ENCODE peak calls at places on chromosomes 7 and 10, in ten cellular contexts. U is hepatocyte; W is CD8-positive, alpha-beta T cell; T is neural progenitor cell; L is left ventricle myocardium inferior; V is psoas muscle; P is upper lobe of right lung; K is A673; M is colonic mucosa; B is lower lobe of right lung. E is an unnamed sample. For H3K4me1, the result is how much of the 10 kb centered on the place peaks cover.

GRCh38 chr7:475951-476441 is 43.6 kb downstream of the PDGFA start:
- DNase-seq in U (no peak), W (no peak), T (no peak), L (no peak), V (peak), P (peak), K (no peak), M (no peak), B (no peak), E (peak)

GRCh38 chr10:7121154-7121797 is 289.6 kb downstream of the SFMBT2 start:
- DNase-seq in U (peak), W (peak), T (peak), L (peak), V (no peak), P (peak), K (peak), M (peak), B (peak), E (no peak)

GRCh38 chr7:151083071-151083823 is at the start of gene TMUB1:
- DNase-seq in U (peak), W (peak), T (peak), L (peak), V (peak), P (peak), K (peak), M (peak), B (peak), E (peak)

GRCh38 chr10:27625452-27626345 is 119.9 kb downstream of the MKX start:
- DNase-seq in U (no peak), W (no peak), T (peak), L (no peak), V (no peak), P (no peak), K (no peak), M (no peak), B (no peak), E (no peak)

GRCh38 chr10:58334817-58335305 is at the start of gene UBE2D1:
- DNase-seq in U (peak), W (peak), T (peak), L (peak), V (peak), P (peak), K (peak), M (peak), B (peak), E (peak)

GRCh38 chr10:17833656-17834055 is 24.5 kb downstream of the MRC1 start:
- DNase-seq in U (no peak), W (no peak), T (no peak), L (no peak), V (no peak), P (no peak), K (no peak), M (no peak), B (no peak), E (no peak)

GRCh38 chr10:50512214-50512595 is 111.6 kb downstream of the SGMS1 start:
- DNase-seq in U (no peak), W (no peak), T (no peak), L (no peak), V (no peak), P (no peak), K (no peak), M (no peak), B (no peak), E (no peak)

GRCh38 chr10:101110856-101111523 is 20.1 kb upstream of the TLX1 start:
- DNase-seq in U (no peak), W (no peak), T (no peak), L (no peak), V (peak), P (no peak), K (no peak), M (no peak), B (no peak), E (no peak)

GRCh38 chr10:43318456-43318855 is 51.6 kb upstream of the RASGEF1A start:
- DNase-seq in U (no peak), W (no peak), T (no peak), L (no peak), V (no peak), P (no peak), K (no peak), M (no peak), B (no peak), E (no peak)

GRCh38 chr10:86899128-86899527 is 58.3 kb downstream of the MMRN2 start:
- DNase-seq in U (no peak), W (no peak), T (peak), L (no peak), V (no peak), P (no peak), K (peak), M (no peak), B (no peak), E (no peak)

GRCh38 chr7:155456772-155457543 is 971 bp upstream of the EN2 start:
- DNase-seq in U (peak), W (no peak), T (peak), L (peak), V (peak), P (peak), K (peak), M (peak), B (no peak), E (peak)

GRCh38 chr7:155255071-155255470 is 42.6 kb upstream of the INSIG1 start:
- DNase-seq in U (no peak), W (no peak), T (no peak), L (no peak), V (no peak), P (no peak), K (no peak), M (no peak), B (no peak), E (no peak)

GRCh38 chr10:42738669-42739068 is 43.9 kb upstream of the BMS1 start:
- DNase-seq in U (no peak), W (no peak), T (no peak), L (no peak), V (no peak), P (no peak), K (no peak), M (no peak), B (no peak), E (no peak)

GRCh38 chr10:42970451-42971250 is 106.2 kb upstream of the RET start:
- DNase-seq in U (no peak), W (no peak), T (no peak), L (no peak), V (peak), P (peak), K (no peak), M (peak), B (peak), E (peak)

GRCh38 chr7:138848056-138848975 is 50.3 kb upstream of the ATP6V0A4 start:
- DNase-seq in U (no peak), W (no peak), T (no peak), L (no peak), V (no peak), P (no peak), K (no peak), M (no peak), B (no peak), E (no peak)

GRCh38 chr10:132861884-132862461 is 76.0 kb upstream of the NKX6-2 start:
- DNase-seq in U (no peak), W (no peak), T (no peak), L (peak), V (peak), P (peak), K (no peak), M (no peak), B (peak), E (peak)

GRCh38 chr10:103111031-103111917 is 81.8 kb downstream of the NT5C2 start:
- DNase-seq in U (no peak), W (no peak), T (peak), L (no peak), V (no peak), P (no peak), K (peak), M (no peak), B (no peak), E (no peak)

GRCh38 chr10:75417522-75417927 is 13.9 kb upstream of the LRMDA start:
- DNase-seq in U (no peak), W (no peak), T (peak), L (no peak), V (no peak), P (peak), K (no peak), M (no peak), B (no peak), E (peak)

GRCh38 chr7:84331665-84332064 is 137.1 kb upstream of the SEMA3A start:
- DNase-seq in U (no peak), W (no peak), T (no peak), L (no peak), V (no peak), P (no peak), K (peak), M (no peak), B (no peak), E (no peak)

GRCh38 chr7:24251568-24251967 is 32.4 kb upstream of the NPY start:
- DNase-seq in U (no peak), W (no peak), T (no peak), L (no peak), V (no peak), P (no peak), K (no peak), M (no peak), B (no peak), E (no peak)

GRCh38 chr10:23201837-23202236 is 9.7 kb downstream of the PTF1A start:
- DNase-seq in U (no peak), W (no peak), T (no peak), L (no peak), V (no peak), P (no peak), K (no peak), M (no peak), B (no peak), E (no peak)

GRCh38 chr10:34311679-34312078 is 503.4 kb downstream of the PARD3 start:
- DNase-seq in U (no peak), W (no peak), T (no peak), L (no peak), V (no peak), P (no peak), K (no peak), M (no peak), B (no peak), E (no peak)

GRCh38 chr10:88091490-88092061 is 228.2 kb downstream of the PTEN start:
- DNase-seq in U (no peak), W (peak), T (no peak), L (no peak), V (no peak), P (no peak), K (no peak), M (no peak), B (peak), E (no peak)

GRCh38 chr10:69220041-69220451 is at the start of gene HKDC1:
- DNase-seq in U (peak), W (no peak), T (no peak), L (no peak), V (no peak), P (no peak), K (no peak), M (no peak), B (no peak), E (no peak)

GRCh38 chr7:50092579-50093411 is at the start of gene ZPBP:
- DNase-seq in U (peak), W (no peak), T (peak), L (peak), V (peak), P (peak), K (peak), M (peak), B (peak), E (no peak)

GRCh38 chr7:100373261-100373831 is at the start of gene PILRA:
- DNase-seq in U (no peak), W (no peak), T (no peak), L (peak), V (peak), P (peak), K (no peak), M (no peak), B (peak), E (no peak)

GRCh38 chr10:132111121-132111731 is 45.5 kb downstream of the JAKMIP3 start:
- DNase-seq in U (no peak), W (no peak), T (no peak), L (peak), V (no peak), P (no peak), K (no peak), M (peak), B (peak), E (no peak)

GRCh38 chr10:114172241-114172640 is 1.8 kb downstream of the CCDC186 start:
- DNase-seq in U (peak), W (no peak), T (no peak), L (no peak), V (no peak), P (no peak), K (no peak), M (no peak), B (no peak), E (no peak)

DNA sequence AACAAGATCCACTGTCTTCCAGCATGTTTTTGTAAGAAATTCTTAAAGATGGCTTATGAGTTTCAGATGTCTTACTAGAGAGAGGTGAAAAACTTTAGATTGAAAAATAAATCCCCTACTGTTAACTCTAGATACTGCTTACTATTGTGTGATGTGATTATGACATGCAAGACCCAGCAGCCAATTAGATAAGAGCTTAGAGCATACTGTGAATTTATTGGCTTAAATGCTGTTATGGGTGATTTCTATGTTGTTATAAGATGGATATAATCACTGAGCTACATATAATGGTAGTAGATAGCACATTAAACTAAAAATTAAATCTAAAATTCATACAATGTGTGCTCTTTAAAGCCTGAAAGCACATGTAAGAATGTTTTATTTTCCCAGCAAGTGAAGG is at the start of gene RNF133:
- DNase-seq in U (no peak), W (no peak), T (no peak), L (no peak), V (no peak), P (no peak), K (no peak), M (no peak), B (no peak), E (no peak)
- H3K4me1 ChIP-seq in U (under half), W (under half), T (under half), L (under half), V (under half), P (under half), K (under half), M (under half), B (under half), E (under half)

DNA sequence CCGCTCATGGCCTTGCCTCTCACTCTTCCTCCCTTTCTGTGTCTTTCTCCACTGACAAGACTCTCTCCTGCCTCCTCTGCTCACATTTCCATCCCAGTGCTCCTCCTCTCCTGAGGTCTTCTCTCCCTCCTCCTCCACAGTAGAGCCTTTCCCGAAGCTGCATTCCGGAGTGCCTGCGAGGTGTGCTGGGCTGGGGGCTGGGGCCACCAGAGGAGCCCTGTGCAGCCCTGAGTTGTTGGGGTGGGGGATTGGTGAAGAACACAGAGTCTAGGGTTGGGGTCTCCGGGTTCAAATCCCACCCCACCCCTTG is 76.4 kb downstream of the ZMIZ1 start:
- DNase-seq in U (no peak), W (no peak), T (no peak), L (no peak), V (no peak), P (no peak), K (no peak), M (no peak), B (no peak), E (no peak)
- H3K4me3 ChIP-seq in U (no peak), W (peak), T (no peak), L (no peak), V (no peak), P (no peak), K (no peak), M (no peak), B (no peak), E (no peak)

DNA sequence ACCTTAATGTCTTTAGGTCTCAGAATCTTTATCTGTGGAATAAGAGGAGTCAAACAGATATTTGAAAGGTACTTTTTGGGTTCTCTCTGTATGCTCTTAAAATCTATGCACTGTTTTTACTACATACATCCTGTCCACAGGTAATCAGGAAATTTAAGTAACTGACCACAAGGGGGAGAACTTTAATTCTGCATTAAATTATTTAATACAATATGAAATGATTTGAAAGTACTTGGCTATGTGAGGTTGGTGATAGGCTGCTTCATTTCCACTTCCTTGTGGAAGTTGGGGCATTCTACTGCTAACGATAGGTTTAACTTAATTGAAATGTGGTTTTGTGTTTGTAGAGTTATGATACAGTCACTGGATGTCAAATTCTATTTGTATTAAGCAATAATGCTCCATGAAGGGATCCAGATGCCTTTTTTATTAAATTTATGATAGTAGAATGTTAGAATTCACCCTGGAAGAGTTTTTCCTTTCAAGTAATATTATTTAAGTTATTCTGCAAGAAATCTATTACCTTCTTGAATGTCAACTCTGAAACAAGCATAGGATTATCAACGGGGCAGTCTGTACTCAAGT is 6.0 kb downstream of the TEX47 start:
- DNase-seq in U (peak), W (no peak), T (peak), L (no peak), V (no peak), P (no peak), K (peak), M (no peak), B (no peak), E (no peak)
- TF ChIP-seq CTCF in U (peak), W (peak), T (peak), L (peak), V (peak), P (peak), K (peak), M (peak), B (peak), E (peak)

GRCh38 chr7:142796001-142796500 is 25.3 kb downstream of the PRSS2 start:
- DNase-seq in U (no peak), W (no peak), T (peak), L (no peak), V (no peak), P (no peak), K (no peak), M (no peak), B (no peak), E (no peak)
- H3K4me1 ChIP-seq in U (under half), W (half or more), T (under half), L (under half), V (under half), P (under half), K (under half), M (under half), B (under half), E (under half)

GRCh38 chr7:47496666-47497065 is 85.2 kb downstream of the TNS3 start:
- DNase-seq in U (no peak), W (no peak), T (no peak), L (no peak), V (no peak), P (no peak), K (no peak), M (no peak), B (no peak), E (no peak)
- H3K4me3 ChIP-seq in U (no peak), W (no peak), T (no peak), L (no peak), V (no peak), P (no peak), K (no peak), M (no peak), B (no peak), E (no peak)

GRCh38 chr10:96244354-96244753 is 27.0 kb downstream of the BLNK start:
- DNase-seq in U (no peak), W (no peak), T (no peak), L (no peak), V (no peak), P (no peak), K (no peak), M (peak), B (no peak), E (no peak)
- TF ChIP-seq CTCF in U (no peak), W (no peak), T (no peak), L (no peak), V (no peak), P (no peak), K (no peak), M (no peak), B (no peak), E (no peak)

GRCh38 chr10:71771204-71771603 is 2.1 kb downstream of the VSIR start:
- DNase-seq in U (no peak), W (no peak), T (no peak), L (peak), V (no peak), P (no peak), K (no peak), M (no peak), B (no peak), E (no peak)
- H3K4me1 ChIP-seq in U (under half), W (half or more), T (under half), L (half or more), V (half or more), P (half or more), K (under half), M (under half), B (half or more), E (half or more)

GRCh38 chr7:74404388-74404700 is 49.4 kb upstream of the GTF2IRD1 start:
- DNase-seq in U (no peak), W (no peak), T (no peak), L (no peak), V (no peak), P (no peak), K (no peak), M (no peak), B (no peak), E (no peak)

GRCh38 chr7:74404741-74405140 is 49.0 kb upstream of the GTF2IRD1 start:
- DNase-seq in U (no peak), W (no peak), T (no peak), L (no peak), V (no peak), P (no peak), K (no peak), M (no peak), B (no peak), E (no peak)

GRCh38 chr7:74407958-74408357 is 45.7 kb upstream of the GTF2IRD1 start:
- DNase-seq in U (no peak), W (no peak), T (no peak), L (no peak), V (no peak), P (no peak), K (no peak), M (no peak), B (no peak), E (no peak)

GRCh38 chr7:74405191-74405898 is 48.4 kb upstream of the GTF2IRD1 start:
- DNase-seq in U (no peak), W (no peak), T (peak), L (no peak), V (no peak), P (no peak), K (peak), M (no peak), B (no peak), E (no peak)

DNA sequence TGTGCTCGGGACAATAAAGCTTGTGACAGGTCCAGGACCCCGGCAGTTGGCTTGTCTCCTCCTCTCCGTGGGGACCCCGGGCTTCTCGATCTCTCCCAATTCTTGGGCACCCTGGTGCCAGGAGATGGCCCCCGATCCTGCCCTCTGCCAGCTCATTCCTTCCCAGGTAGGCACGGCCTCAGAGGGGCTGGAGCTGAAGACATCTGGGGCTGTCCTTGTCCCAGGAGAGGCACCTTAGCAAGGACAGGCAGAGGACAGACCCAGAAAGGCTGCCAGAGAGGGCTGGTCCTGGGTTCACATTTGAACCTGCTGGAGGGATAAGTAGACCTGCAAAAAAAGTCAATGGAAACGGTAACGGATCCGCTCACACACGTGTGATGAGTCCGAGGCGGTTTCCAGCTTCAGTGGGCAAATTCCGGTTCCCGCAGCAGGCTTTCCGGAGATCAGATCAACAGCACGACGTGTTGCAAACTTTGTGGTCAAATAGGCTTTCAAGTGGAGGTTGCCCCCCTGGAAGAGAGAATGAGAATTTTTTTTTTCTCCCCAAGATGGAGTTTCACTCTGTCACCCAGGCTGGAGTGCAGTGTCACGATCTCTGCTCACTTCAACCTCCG is 47.7 kb upstream of the GTF2IRD1 start:
- DNase-seq in U (no peak), W (no peak), T (no peak), L (no peak), V (no peak), P (no peak), K (no peak), M (no peak), B (no peak), E (no peak)
- H3K4me3 ChIP-seq in U (no peak), W (no peak), T (no peak), L (no peak), V (no peak), P (no peak), K (no peak), M (no peak), B (no peak), E (no peak)

E was measured in RWPE2.